ENCODE peak calls at places on chromosomes 13 and 19, in five cellular contexts. U is K562, C is HepG2, M is GM12878, G is H1. K is an unnamed sample.
A peak's percentile ranks its signal among the peaks of the same experiment; 100 is the strongest.

GRCh38 chr13:100715604-100716003 is 41.0 kb upstream of the TMTC4 start:
- DNase-seq in U (no peak), C (no peak), M (no peak), G (no peak), K (no peak)

GRCh38 chr13:42466123-42466522 is 107.8 kb upstream of the TNFSF11 start:
- DNase-seq in U (no peak), C (no peak), M (no peak), G (no peak), K (no peak)

GRCh38 chr19:29515706-29516357 is 10.0 kb upstream of the VSTM2B start:
- DNase-seq in U (no peak), C (no peak), M (no peak), G (no peak), K (no peak)

GRCh38 chr13:75935805-75936204 is 299.7 kb downstream of the LMO7 start:
- DNase-seq in U (no peak), C (no peak), M (no peak), G (peak; percentile 0), K (peak; percentile 57)

GRCh38 chr19:4360641-4361151 is 17.3 kb downstream of the MPND start:
- DNase-seq in U (no peak), C (no peak), M (no peak), G (no peak), K (no peak)

GRCh38 chr13:110529522-110530311 is 31.8 kb downstream of the RAB20 start:
- DNase-seq in U (no peak), C (no peak), M (no peak), G (no peak), K (no peak)

GRCh38 chr19:18097993-18098890 is 664 bp downstream of the MAST3 start:
- DNase-seq in U (no peak), C (no peak), M (no peak), G (no peak), K (no peak)

GRCh38 chr19:8577741-8578140 is 499 bp upstream of the MYO1F start:
- DNase-seq in U (no peak), C (no peak), M (no peak), G (no peak), K (no peak)

GRCh38 chr13:21124853-21125252 is 51.5 kb downstream of the SKA3 start:
- DNase-seq in U (no peak), C (peak; percentile 60), M (no peak), G (no peak), K (peak; percentile 50)

GRCh38 chr19:5972355-5972731 is 5.6 kb downstream of the RANBP3 start:
- DNase-seq in U (no peak), C (no peak), M (no peak), G (no peak), K (no peak)

GRCh38 chr19:31270897-31271568 is 78.2 kb downstream of the TSHZ3 start:
- DNase-seq in U (no peak), C (no peak), M (no peak), G (no peak), K (no peak)

GRCh38 chr13:55410398-55411330 is 1730.1 kb upstream of the PRR20A start:
- DNase-seq in U (no peak), C (no peak), M (no peak), G (no peak), K (no peak)

GRCh38 chr19:21604351-21604926 is 99.0 kb downstream of the ZNF429 start:
- DNase-seq in U (no peak), C (no peak), M (no peak), G (no peak), K (peak; percentile 95)

GRCh38 chr19:35596366-35596999 is 10.5 kb downstream of the PMIS2 start:
- DNase-seq in U (peak; percentile 39), C (peak; percentile 44), M (peak; percentile 51), G (no peak), K (peak; percentile 61)

GRCh38 chr13:41588899-41589298 is 131.5 kb downstream of the RGCC start:
- DNase-seq in U (peak; percentile 41), C (peak; percentile 50), M (no peak), G (no peak), K (peak; percentile 21)

GRCh38 chr13:95382906-95383305 is 81.7 kb upstream of the ABCC4 start:
- DNase-seq in U (no peak), C (no peak), M (no peak), G (no peak), K (no peak)

GRCh38 chr19:39963860-39964259 is 7.1 kb upstream of the PSMC4 start:
- DNase-seq in U (no peak), C (no peak), M (no peak), G (no peak), K (no peak)

GRCh38 chr19:52554216-52554971 is 15.7 kb upstream of the ZNF701 start:
- DNase-seq in U (no peak), C (no peak), M (no peak), G (no peak), K (no peak)

GRCh38 chr13:74891610-74892009 is 590.4 kb downstream of the TBC1D4 start:
- DNase-seq in U (no peak), C (no peak), M (no peak), G (no peak), K (no peak)

GRCh38 chr19:18421371-18421959 is 2.3 kb downstream of the SSBP4 start:
- DNase-seq in U (no peak), C (no peak), M (no peak), G (no peak), K (no peak)

GRCh38 chr19:4555657-4556561 is 3.6 kb downstream of the SEMA6B start:
- DNase-seq in U (peak; percentile 93), C (no peak), M (no peak), G (no peak), K (peak; percentile 83)

GRCh38 chr19:18436651-18437478 is 1.1 kb downstream of the ISYNA1 start:
- DNase-seq in U (peak; percentile 83), C (peak; percentile 57), M (no peak), G (no peak), K (peak; percentile 96)

GRCh38 chr13:107866007-107866665 is 349.2 kb downstream of the LIG4 start:
- DNase-seq in U (peak; percentile 59), C (no peak), M (no peak), G (no peak), K (peak; percentile 63)

GRCh38 chr19:51339687-51340656 is 2.0 kb downstream of the VSIG10L start:
- DNase-seq in U (peak; percentile 98), C (peak; percentile 82), M (peak; percentile 53), G (peak; percentile 93), K (peak; percentile 99)

GRCh38 chr13:107035778-107036177 is 467.8 kb upstream of the ARGLU1 start:
- DNase-seq in U (no peak), C (no peak), M (no peak), G (no peak), K (no peak)

GRCh38 chr13:27637289-27637626 is 15.6 kb downstream of the POLR1D start:
- DNase-seq in U (no peak), C (peak; percentile 55), M (no peak), G (no peak), K (no peak)

GRCh38 chr13:36981156-36981743 is 17.9 kb downstream of the ALG5 start:
- DNase-seq in U (peak; percentile 10), C (peak; percentile 45), M (no peak), G (no peak), K (peak; percentile 56)

GRCh38 chr19:2455481-2456300 is 1.1 kb downstream of the LMNB2 start:
- DNase-seq in U (peak; percentile 74), C (no peak), M (no peak), G (no peak), K (no peak)

GRCh38 chr19:17331254-17331558 is 3.4 kb downstream of the ANO8 start:
- DNase-seq in U (no peak), C (no peak), M (no peak), G (no peak), K (no peak)

GRCh38 chr19:33296473-33297060 is 5.8 kb downstream of the CEBPA start:
- DNase-seq in U (no peak), C (no peak), M (no peak), G (no peak), K (no peak)

GRCh38 chr13:113187263-113187669 is 21.2 kb downstream of the PCID2 start:
- DNase-seq in U (peak; percentile 64), C (peak; percentile 83), M (no peak), G (no peak), K (no peak)

GRCh38 chr19:32422435-32422834 is 16.9 kb downstream of the DPY19L3 start:
- DNase-seq in U (no peak), C (no peak), M (no peak), G (no peak), K (no peak)

GRCh38 chr19:47111682-47112165 is 1.9 kb downstream of the ZC3H4 start:
- DNase-seq in U (no peak), C (no peak), M (no peak), G (no peak), K (no peak)

GRCh38 chr19:3672993-3673392 is 27.3 kb downstream of the PIP5K1C start:
- DNase-seq in U (peak; percentile 36), C (no peak), M (no peak), G (no peak), K (no peak)

GRCh38 chr19:13215572-13216380 is 65.6 kb downstream of the IER2 start:
- DNase-seq in U (no peak), C (peak; percentile 35), M (peak; percentile 28), G (no peak), K (no peak)

GRCh38 chr19:10189631-10190425 is 4.9 kb downstream of the DNMT1 start:
- DNase-seq in U (no peak), C (no peak), M (no peak), G (no peak), K (no peak)
- H3K4me1 ChIP-seq in U (peaks cover 6% of the 10 kb centered on the region), C (peaks cover 30% of the 10 kb centered on the region), M (peaks cover 11% of the 10 kb centered on the region), G (no peaks in the 10 kb centered on the region), K (peaks cover 6% of the 10 kb centered on the region)

DNA sequence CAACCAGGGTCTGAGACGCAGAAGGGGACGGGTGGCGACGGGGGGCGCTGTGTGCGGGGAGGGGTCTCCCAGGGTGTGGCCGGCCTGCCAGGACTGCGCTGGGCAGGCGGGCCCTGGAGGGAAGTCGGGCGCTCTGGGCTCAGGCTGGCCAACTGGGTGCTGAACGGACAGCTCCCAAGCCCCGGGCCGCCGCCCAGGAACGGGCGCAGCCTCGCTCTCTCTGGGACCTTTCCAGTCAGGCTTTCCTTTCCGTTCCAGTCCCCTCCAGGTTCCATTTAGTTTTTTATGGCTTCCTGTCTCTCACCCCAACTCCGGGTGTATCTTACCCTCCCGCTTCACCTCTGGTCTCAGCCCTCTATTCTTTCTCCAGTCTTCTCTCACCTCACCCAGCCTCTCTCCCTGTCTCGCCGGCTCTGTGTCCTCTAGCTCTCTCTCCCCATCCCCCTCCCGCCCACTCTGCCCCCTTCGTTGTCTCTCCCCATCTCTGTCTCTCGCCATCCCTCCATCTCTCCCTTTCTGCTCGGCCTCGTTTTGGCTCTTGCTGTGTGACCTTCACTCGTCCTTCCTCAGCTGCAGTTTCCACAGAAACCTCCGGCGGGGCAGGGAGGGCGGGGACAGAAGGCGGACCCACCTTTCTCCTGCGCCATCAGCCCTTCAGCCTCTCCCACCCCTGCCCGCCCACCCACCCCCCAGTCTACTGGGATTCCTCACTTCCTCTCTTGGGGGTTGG is 3.3 kb upstream of the ATP1A3 start:
- DNase-seq in U (peak; percentile 79), C (no peak), M (no peak), G (no peak), K (peak; percentile 88)
- TF ChIP-seq CREB1 in U (no peak), C (no peak), M (no peak), G (no peak), K (no peak)

GRCh38 chr19:54108496-54108895 is 5.8 kb downstream of the NDUFA3 start:
- DNase-seq in U (no peak), C (no peak), M (no peak), G (no peak), K (no peak)
- TF ChIP-seq POLR2AphosphoS5 in U (no peak), C (no peak), M (no peak), G (no peak), K (no peak)

GRCh38 chr19:54337858-54338230 is 1.1 kb downstream of the LILRA4 start:
- DNase-seq in U (no peak), C (no peak), M (no peak), G (no peak), K (no peak)
- H3K4me1 ChIP-seq in U (no peaks in the 10 kb centered on the region), C (no peaks in the 10 kb centered on the region), M (no peaks in the 10 kb centered on the region), G (no peaks in the 10 kb centered on the region), K (no peaks in the 10 kb centered on the region)